ENCODE peak calls at places on chromosomes 4 and X, in five cellular contexts. D is A172, P is A549, V is ELR, Q is GM13977. S is an unnamed sample.

GRCh38 chr4:26223160-26223559 is 97.7 kb upstream of the RBPJ start:
- DNase-seq in D (peak; percentile 58), P (no peak), V (peak; percentile 96), Q (no peak), S (peak; percentile 58)

GRCh38 chrX:65750674-65751469 is 83.4 kb downstream of the MSN start:
- DNase-seq in D (no peak), P (no peak), V (no peak), Q (no peak), S (no peak)

GRCh38 chrX:65643046-65643785 is 24.2 kb upstream of the MSN start:
- DNase-seq in D (peak; percentile 47), P (peak; percentile 70), V (peak; percentile 13), Q (no peak), S (peak; percentile 51)

GRCh38 chrX:19332983-19333382 is 10.7 kb upstream of the PDHA1 start:
- DNase-seq in D (no peak), P (no peak), V (no peak), Q (no peak), S (no peak)

GRCh38 chr4:104017213-104017612 is 297.4 kb upstream of the TACR3 start:
- DNase-seq in D (no peak), P (no peak), V (no peak), Q (no peak), S (no peak)

GRCh38 chr4:111776546-111776945 is 368.7 kb upstream of the FAM241A start:
- DNase-seq in D (no peak), P (no peak), V (peak; percentile 71), Q (no peak), S (no peak)

GRCh38 chrX:40912576-40912975 is 172.7 kb upstream of the USP9X start:
- DNase-seq in D (no peak), P (no peak), V (peak; percentile 48), Q (no peak), S (peak; percentile 80)

GRCh38 chr4:173181769-173182374 is 13.3 kb downstream of the GALNT7 start:
- DNase-seq in D (peak; percentile 73), P (peak; percentile 32), V (peak; percentile 86), Q (peak; percentile 43), S (peak; percentile 80)

GRCh38 chrX:49838374-49838773 is 9.3 kb downstream of the PAGE4 start:
- DNase-seq in D (peak; percentile 20), P (peak; percentile 34), V (peak; percentile 33), Q (peak; percentile 40), S (peak; percentile 23)

GRCh38 chr4:6941796-6942195 is 32.2 kb downstream of the TBC1D14 start:
- DNase-seq in D (no peak), P (no peak), V (no peak), Q (no peak), S (peak; percentile 75)

GRCh38 chrX:20149326-20149725 is 7.7 kb upstream of the EIF1AX start:
- DNase-seq in D (no peak), P (no peak), V (no peak), Q (no peak), S (no peak)

GRCh38 chr4:80307183-80307735 is 28.3 kb upstream of the CFAP299 start:
- DNase-seq in D (peak; percentile 74), P (no peak), V (peak; percentile 50), Q (no peak), S (peak; percentile 71)

GRCh38 chrX:123809854-123810375 is 49.9 kb upstream of the XIAP start:
- DNase-seq in D (no peak), P (peak; percentile 56), V (no peak), Q (no peak), S (peak; percentile 51)

GRCh38 chr4:932713-933070 is 432 bp downstream of the TMEM175 start:
- DNase-seq in D (peak; percentile 19), P (no peak), V (peak; percentile 41), Q (no peak), S (no peak)

GRCh38 chr4:101205878-101206277 is 141.4 kb downstream of the PPP3CA start:
- DNase-seq in D (peak; percentile 6), P (peak; percentile 28), V (peak; percentile 69), Q (peak; percentile 7), S (peak; percentile 79)

GRCh38 chr4:37793562-37793961 is 32.9 kb upstream of the PGM2 start:
- DNase-seq in D (no peak), P (peak; percentile 17), V (peak; percentile 28), Q (no peak), S (peak; percentile 24)

GRCh38 chrX:73987166-73987565 is 316.8 kb upstream of the ZCCHC13 start:
- DNase-seq in D (no peak), P (no peak), V (no peak), Q (peak; percentile 16), S (no peak)

GRCh38 chr4:146398896-146399443 is 122.8 kb downstream of the SLC10A7 start:
- DNase-seq in D (no peak), P (no peak), V (no peak), Q (no peak), S (no peak)

GRCh38 chrX:44343412-44343942 is at the start of gene EFHC2:
- DNase-seq in D (no peak), P (peak; percentile 6), V (peak; percentile 40), Q (no peak), S (peak; percentile 3)

GRCh38 chr4:157674699-157675098 is 454.2 kb downstream of the GRIA2 start:
- DNase-seq in D (no peak), P (no peak), V (no peak), Q (no peak), S (no peak)

GRCh38 chr4:6641164-6641970 is 882 bp downstream of the MRFAP1 start:
- DNase-seq in D (peak; percentile 13), P (no peak), V (peak; percentile 68), Q (peak; percentile 55), S (peak; percentile 62)

GRCh38 chrX:150643271-150643670 is 49.9 kb upstream of the MTMR1 start:
- DNase-seq in D (no peak), P (no peak), V (peak; percentile 34), Q (no peak), S (peak; percentile 10)

GRCh38 chr4:33425916-33426315 is 2705.7 kb downstream of the PCDH7 start:
- DNase-seq in D (no peak), P (no peak), V (no peak), Q (no peak), S (no peak)

GRCh38 chr4:139749313-139749712 is 83.7 kb downstream of the MGST2 start:
- DNase-seq in D (no peak), P (no peak), V (no peak), Q (no peak), S (no peak)

GRCh38 chrX:12138366-12139313 is at the start of gene FRMPD4:
- DNase-seq in D (no peak), P (peak; percentile 20), V (peak; percentile 66), Q (no peak), S (peak; percentile 8)

GRCh38 chr4:80006935-80007744 is 65.9 kb downstream of the ANTXR2 start:
- DNase-seq in D (no peak), P (no peak), V (no peak), Q (no peak), S (peak; percentile 52)

GRCh38 chr4:31021008-31021407 is 300.8 kb downstream of the PCDH7 start:
- DNase-seq in D (no peak), P (no peak), V (no peak), Q (no peak), S (no peak)

GRCh38 chr4:126451237-126451885 is 1136.6 kb downstream of the FAT4 start:
- DNase-seq in D (no peak), P (no peak), V (peak; percentile 34), Q (no peak), S (peak; percentile 3)

GRCh38 chrX:87518504-87518903 is 902 bp downstream of the KLHL4 start:
- DNase-seq in D (peak; percentile 4), P (no peak), V (no peak), Q (no peak), S (peak; percentile 35)

GRCh38 chr4:79913581-79913980 is 159.4 kb downstream of the ANTXR2 start:
- DNase-seq in D (peak; percentile 14), P (no peak), V (peak; percentile 66), Q (no peak), S (no peak)

GRCh38 chr4:105923507-105924238 is 28.4 kb downstream of the NPNT start:
- DNase-seq in D (no peak), P (no peak), V (peak; percentile 7), Q (no peak), S (peak; percentile 53)

GRCh38 chr4:183436417-183436816 is 8.0 kb upstream of the CDKN2AIP start:
- DNase-seq in D (no peak), P (no peak), V (no peak), Q (no peak), S (no peak)

GRCh38 chr4:55993994-55994657 is 45.4 kb downstream of the CEP135 start:
- DNase-seq in D (no peak), P (no peak), V (no peak), Q (peak; percentile 28), S (no peak)

GRCh38 chr4:145808021-145808650 is 128.2 kb downstream of the C4orf51 start:
- DNase-seq in D (peak; percentile 98), P (peak; percentile 87), V (peak; percentile 99), Q (peak; percentile 41), S (peak; percentile 98)

GRCh38 chrX:111854778-111855490 is 21.0 kb upstream of the TRPC5OS start:
- DNase-seq in D (no peak), P (peak; percentile 36), V (no peak), Q (no peak), S (peak; percentile 81)

GRCh38 chr4:90443231-90443630 is 316.0 kb downstream of the CCSER1 start:
- DNase-seq in D (no peak), P (no peak), V (no peak), Q (no peak), S (peak; percentile 82)

GRCh38 chr4:112348488-112349158 is 51.5 kb downstream of the ALPK1 start:
- DNase-seq in D (peak; percentile 38), P (peak; percentile 63), V (peak; percentile 74), Q (no peak), S (peak; percentile 86)

GRCh38 chr4:157514711-157515110 is 294.2 kb downstream of the GRIA2 start:
- DNase-seq in D (no peak), P (no peak), V (peak; percentile 24), Q (no peak), S (peak; percentile 4)

GRCh38 chr4:107951551-107951950 is 20.2 kb downstream of the CYP2U1 start:
- DNase-seq in D (no peak), P (no peak), V (peak; percentile 82), Q (no peak), S (peak; percentile 81)